ENCODE peak calls at places on chromosomes 16 and 17, in four cellular contexts. H is natural killer cell, D is HFFc6, W is heart left ventricle. X is an unnamed sample.

GRCh38 chr16:24149102-24149501 is 107.0 kb upstream of the CACNG3 start:
- DNase-seq in W (no peak), D (no peak), H (no peak), X (no peak)

GRCh38 chr16:2199095-2199494 is 2.7 kb upstream of the CASKIN1 start:
- DNase-seq in D (no peak), W (no peak), H (no peak), X (no peak)

GRCh38 chr17:7445011-7445927 is at the start of gene CHRNB1:
- DNase-seq in H (no peak), W (peak; percentile 83), D (no peak), X (peak; percentile 66)

GRCh38 chr16:15672514-15673167 is 22.6 kb downstream of the NDE1 start:
- DNase-seq in H (peak; percentile 62), W (peak; percentile 89), D (peak; percentile 97), X (peak; percentile 80)

GRCh38 chr17:2449486-2449885 is 48.6 kb upstream of the MNT start:
- DNase-seq in W (no peak), H (no peak), D (no peak), X (no peak)

GRCh38 chr16:14497245-14498082 is 132.6 kb downstream of the PARN start:
- DNase-seq in H (no peak), D (no peak), W (no peak), X (no peak)

GRCh38 chr17:72591500-72592241 is 470.9 kb downstream of the SOX9 start:
- DNase-seq in H (no peak), D (no peak), W (no peak), X (peak; percentile 28)

GRCh38 chr16:56732366-56732765 is 2.4 kb downstream of the NUP93 start:
- DNase-seq in W (no peak), H (no peak), D (no peak), X (peak; percentile 34)

GRCh38 chr17:11880714-11881113 is 116.6 kb downstream of the ZNF18 start:
- DNase-seq in W (no peak), H (no peak), D (no peak), X (no peak)
- TF ChIP-seq CTCF in W (peak; percentile 49), H (no peak), D (peak; percentile 15), X (no peak)

GRCh38 chr16:47666434-47666833 is 205.3 kb downstream of the PHKB start:
- DNase-seq in W (no peak), D (no peak), H (no peak), X (no peak)
- TF ChIP-seq CTCF in W (no peak), D (no peak), H (no peak), X (no peak)

DNA sequence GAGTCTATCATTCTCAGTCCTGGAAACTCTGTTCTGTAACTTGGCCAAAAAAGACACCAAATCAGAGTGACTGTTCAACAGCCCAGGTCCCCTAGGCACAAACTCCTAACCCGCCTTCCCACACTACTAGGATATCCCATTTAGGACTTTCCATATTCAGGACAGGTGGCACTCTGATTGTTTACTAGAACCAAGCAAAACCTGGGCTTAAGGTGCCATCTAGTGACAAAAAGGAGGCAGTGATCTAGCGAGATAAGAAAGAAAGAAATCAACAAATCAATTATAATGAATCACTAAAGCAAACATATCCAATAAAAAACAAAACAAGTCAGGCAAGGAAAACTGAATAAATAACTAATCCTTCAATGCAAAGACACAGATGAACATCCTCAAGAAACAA is 203.9 kb downstream of the CEP112 start:
- DNase-seq in W (no peak), D (peak; percentile 29), H (no peak), X (no peak)
- TF ChIP-seq CTCF in W (peak; percentile 38), D (peak; percentile 77), H (no peak), X (peak; percentile 63)

GRCh38 chr16:85172465-85173071 is 60.3 kb upstream of the CIBAR2 start:
- DNase-seq in H (no peak), D (peak; percentile 57), W (no peak), X (peak; percentile 17)
- TF ChIP-seq CTCF in H (no peak), D (peak; percentile 77), W (peak; percentile 62), X (no peak)

DNA sequence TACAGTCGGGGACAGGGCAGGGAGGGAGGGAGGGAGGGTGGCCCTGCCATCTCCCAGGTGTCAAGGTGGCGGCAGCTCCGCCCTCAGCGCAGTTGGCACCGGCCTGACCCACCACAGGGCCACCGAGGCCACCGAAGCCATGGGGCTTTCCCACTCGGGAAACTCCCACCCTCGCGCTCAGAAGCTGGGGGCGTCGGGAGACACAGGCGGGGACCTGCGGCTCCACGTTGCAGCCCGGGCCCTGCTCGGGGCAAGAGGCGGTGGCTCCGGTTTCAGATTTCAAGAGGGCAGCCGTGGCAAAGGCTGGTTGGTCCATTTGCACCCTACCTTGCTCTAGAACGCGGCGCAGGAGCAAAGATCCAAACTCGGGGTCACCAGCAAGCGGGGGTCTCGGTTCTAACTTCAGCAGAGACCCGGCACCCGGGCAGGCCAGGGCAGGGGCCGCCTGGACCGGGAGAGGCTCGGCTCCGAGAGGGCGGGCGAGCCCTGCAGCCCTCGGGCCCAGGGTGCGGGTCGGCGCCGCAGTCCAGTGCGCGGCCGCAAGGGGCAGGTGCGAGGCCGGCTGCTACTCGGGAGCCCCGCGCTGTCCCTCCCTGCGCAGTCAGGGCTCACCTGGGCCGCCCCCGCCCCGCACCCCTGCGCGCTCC is 412 bp downstream of the CYB561 start:
- DNase-seq in W (no peak), D (no peak), H (peak; percentile 71), X (peak; percentile 64)
- TF ChIP-seq CTCF in W (peak; percentile 64), D (peak; percentile 77), H (peak; percentile 43), X (peak; percentile 53)

GRCh38 chr17:4997302-4998026 is at the start of the genes INCA1 and KIF1C:
- DNase-seq in W (peak; percentile 95), D (peak; percentile 81), H (peak; percentile 90), X (peak; percentile 93)
- TF ChIP-seq CTCF in W (peak; percentile 32), D (peak; percentile 18), H (no peak), X (no peak)

GRCh38 chr16:55041540-55042234 is 111.0 kb downstream of the IRX5 start:
- DNase-seq in W (no peak), H (no peak), D (no peak), X (no peak)

GRCh38 chr16:55040366-55041086 is 109.9 kb downstream of the IRX5 start:
- DNase-seq in D (no peak), W (no peak), H (no peak), X (no peak)

GRCh38 chr16:55039931-55040330 is 109.3 kb downstream of the IRX5 start:
- DNase-seq in W (no peak), H (no peak), D (no peak), X (no peak)

GRCh38 chr16:55039042-55039441 is 108.4 kb downstream of the IRX5 start:
- DNase-seq in H (no peak), D (no peak), W (no peak), X (no peak)

GRCh38 chr16:55039511-55039910 is 108.8 kb downstream of the IRX5 start:
- DNase-seq in D (no peak), H (no peak), W (no peak), X (no peak)
- TF ChIP-seq CTCF in D (no peak), H (no peak), W (no peak), X (no peak)

X was measured in activated CD8-positive, alpha-beta T cell treated with anti-CD3 and anti-CD28 coated beads for 36 hours.